ENCODE peak calls at places on chromosomes 1 and 21, in eight cellular contexts. C, T, V, Z, Y, D, H and A are unnamed samples.

GRCh38 chr1:160370561-160371345 is 3.9 kb downstream of the NHLH1 start:
- DNase-seq in C (no peak), T (no peak), V (no peak), Z (peak; percentile 77), Y (no peak), D (no peak), H (no peak), A (no peak)

GRCh38 chr1:201602413-201603265 is 63.7 kb downstream of the NAV1 start:
- DNase-seq in C (peak; percentile 83), T (no peak), V (peak; percentile 42), Z (no peak), Y (no peak), D (peak; percentile 80), H (peak; percentile 97), A (no peak)

GRCh38 chr1:159946242-159947187 is 1.1 kb upstream of the IGSF9 start:
- DNase-seq in C (no peak), T (no peak), V (no peak), Z (peak; percentile 80), Y (no peak), D (no peak), H (no peak), A (no peak)

GRCh38 chr21:39321424-39321823 is 8.0 kb upstream of the BRWD1 start:
- DNase-seq in C (no peak), T (no peak), V (no peak), Z (no peak), Y (peak; percentile 69), D (peak; percentile 14), H (no peak), A (no peak)

GRCh38 chr1:168466703-168467081 is 77.1 kb downstream of the XCL2 start:
- DNase-seq in C (no peak), T (no peak), V (no peak), Z (no peak), Y (no peak), D (no peak), H (no peak), A (no peak)

GRCh38 chr1:202291961-202292712 is 49.6 kb downstream of the UBE2T start:
- DNase-seq in C (peak; percentile 91), T (no peak), V (peak; percentile 55), Z (no peak), Y (no peak), D (peak; percentile 57), H (peak; percentile 92), A (peak; percentile 66)

GRCh38 chr1:109500886-109501285 is 7.0 kb downstream of the CYB561D1 start:
- DNase-seq in C (no peak), T (no peak), V (no peak), Z (no peak), Y (no peak), D (no peak), H (no peak), A (no peak)

GRCh38 chr1:59045636-59046035 is 251.3 kb upstream of the FGGY start:
- DNase-seq in C (no peak), T (no peak), V (no peak), Z (no peak), Y (no peak), D (no peak), H (no peak), A (no peak)

GRCh38 chr1:197481101-197481500 is 213.0 kb downstream of the CRB1 start:
- DNase-seq in C (no peak), T (peak; percentile 7), V (no peak), Z (no peak), Y (no peak), D (no peak), H (no peak), A (no peak)

GRCh38 chr21:46122758-46123683 is 25.1 kb downstream of the COL6A2 start:
- DNase-seq in C (no peak), T (no peak), V (no peak), Z (peak; percentile 80), Y (peak; percentile 38), D (no peak), H (peak; percentile 0), A (no peak)

GRCh38 chr1:2451744-2452582 is 24.1 kb upstream of the PLCH2 start:
- DNase-seq in C (peak; percentile 24), T (no peak), V (peak; percentile 75), Z (no peak), Y (no peak), D (peak; percentile 82), H (peak; percentile 84), A (no peak)

GRCh38 chr21:44090332-44090731 is 16.9 kb upstream of the PWP2 start:
- DNase-seq in C (no peak), T (peak; percentile 90), V (no peak), Z (peak; percentile 78), Y (no peak), D (no peak), H (no peak), A (no peak)

GRCh38 chr1:204340137-204340536 is 19.6 kb downstream of the PLEKHA6 start:
- DNase-seq in C (no peak), T (no peak), V (no peak), Z (no peak), Y (no peak), D (no peak), H (no peak), A (no peak)

GRCh38 chr1:161993576-161993975 is 30.1 kb downstream of the OLFML2B start:
- DNase-seq in C (no peak), T (no peak), V (no peak), Z (peak; percentile 63), Y (no peak), D (no peak), H (no peak), A (no peak)

GRCh38 chr1:173122344-173122880 is 71.7 kb upstream of the TNFSF18 start:
- DNase-seq in C (no peak), T (no peak), V (peak; percentile 78), Z (no peak), Y (no peak), D (no peak), H (no peak), A (no peak)

GRCh38 chr1:2373551-2374259 is 17.6 kb downstream of the MORN1 start:
- DNase-seq in C (no peak), T (no peak), V (no peak), Z (peak; percentile 76), Y (no peak), D (no peak), H (no peak), A (no peak)

DNA sequence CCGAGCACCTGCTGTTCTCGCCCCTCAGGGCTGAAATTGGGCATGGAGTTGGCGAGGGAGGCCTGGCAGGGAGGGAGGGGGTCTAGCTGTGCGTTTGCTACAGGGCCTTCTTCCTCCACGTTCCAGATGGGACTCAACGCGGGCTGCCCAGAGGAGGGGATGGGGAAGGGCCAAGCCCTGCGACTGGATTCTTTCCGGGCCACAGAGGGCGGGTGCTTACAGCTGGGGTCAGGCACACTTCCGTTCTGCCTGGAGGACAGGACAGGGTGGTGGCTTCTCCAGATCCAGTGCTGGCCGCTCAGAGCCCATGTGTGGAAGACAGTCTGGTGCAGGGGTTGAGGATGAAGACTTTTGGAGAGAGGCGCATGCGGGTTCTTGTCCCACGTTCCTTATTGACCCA is 90.0 kb downstream of the EDEM3 start:
- DNase-seq in C (no peak), T (no peak), V (no peak), Z (no peak), Y (no peak), D (no peak), H (no peak), A (no peak)
- H3K4me3 ChIP-seq in C (no peak overlapping the region), T (no peak overlapping the region), V (no peak overlapping the region), Z (no peak overlapping the region), Y (peak overlapping the region; percentile 61), D (no peak overlapping the region), H (no peak overlapping the region), A (peak overlapping the region; percentile 42)

GRCh38 chr1:228308085-228308601 is 98.5 kb downstream of the TRIM11 start:
- DNase-seq in C (no peak), T (no peak), V (no peak), Z (peak; percentile 80), Y (peak; percentile 31), D (no peak), H (no peak), A (no peak)
- H3K4me3 ChIP-seq in C (no peak overlapping the region), T (no peak overlapping the region), V (no peak overlapping the region), Z (no peak overlapping the region), Y (no peak overlapping the region), D (no peak overlapping the region), H (no peak overlapping the region), A (no peak overlapping the region)

GRCh38 chr1:148315081-148315811 is 163.2 kb upstream of the NBPF11 start:
- DNase-seq in C (peak; percentile 56), T (no peak), V (no peak), Z (no peak), Y (no peak), D (no peak), H (peak; percentile 72), A (no peak)

GRCh38 chr1:148318900-148319242 is 164.2 kb downstream of the PPIAL4G start:
- DNase-seq in C (no peak), T (no peak), V (no peak), Z (no peak), Y (no peak), D (no peak), H (no peak), A (no peak)

GRCh38 chr1:148318123-148318899 is 164.8 kb downstream of the PPIAL4G start:
- DNase-seq in C (peak; percentile 64), T (no peak), V (no peak), Z (no peak), Y (no peak), D (no peak), H (no peak), A (no peak)

GRCh38 chr1:148317288-148317985 is 165.4 kb upstream of the NBPF11 start:
- DNase-seq in C (peak; percentile 35), T (no peak), V (no peak), Z (no peak), Y (no peak), D (no peak), H (no peak), A (no peak)
- H3K4me3 ChIP-seq in C (no peak overlapping the region), T (no peak overlapping the region), V (no peak overlapping the region), Z (no peak overlapping the region), Y (peak overlapping the region; percentile 43), D (no peak overlapping the region), H (no peak overlapping the region), A (no peak overlapping the region)

GRCh38 chr1:156238248-156238647 is 3.7 kb upstream of the BGLAP start:
- DNase-seq in C (no peak), T (no peak), V (no peak), Z (no peak), Y (no peak), D (no peak), H (no peak), A (no peak)

GRCh38 chr1:156241926-156242325 is at the start of gene BGLAP:
- DNase-seq in C (no peak), T (no peak), V (no peak), Z (no peak), Y (no peak), D (no peak), H (no peak), A (no peak)

GRCh38 chr1:156242738-156243137 is 754 bp downstream of the BGLAP start:
- DNase-seq in C (no peak), T (no peak), V (no peak), Z (no peak), Y (no peak), D (no peak), H (no peak), A (no peak)

GRCh38 chr1:156244126-156244525 is 2.1 kb downstream of the BGLAP start:
- DNase-seq in C (no peak), T (no peak), V (no peak), Z (no peak), Y (no peak), D (no peak), H (no peak), A (no peak)

DNA sequence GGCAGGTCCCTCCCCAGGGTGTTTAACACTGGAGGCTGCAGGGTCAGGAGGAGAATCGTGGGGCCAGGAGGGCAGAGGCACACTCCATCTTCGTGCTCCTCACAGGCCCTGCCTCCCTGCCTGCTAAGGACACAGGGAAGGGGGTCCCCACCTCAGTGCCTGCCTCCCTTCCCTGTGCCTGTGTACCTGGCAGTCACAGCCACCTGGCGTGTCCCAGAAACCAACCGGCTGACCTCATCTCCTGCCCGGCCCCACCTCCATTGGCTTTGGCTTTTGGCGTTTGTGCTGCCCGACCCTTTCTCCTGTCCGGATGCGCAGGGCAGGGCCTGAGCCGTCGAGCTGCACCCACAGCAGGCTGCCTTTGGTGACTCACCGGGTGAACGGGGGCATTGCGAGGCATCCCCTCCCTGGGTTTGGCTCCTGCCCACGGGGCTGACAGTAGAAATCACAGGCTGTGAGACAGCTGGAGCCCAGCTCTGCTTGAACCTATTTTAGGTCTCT is 623 bp upstream of the BGLAP start:
- DNase-seq in C (peak; percentile 42), T (no peak), V (no peak), Z (no peak), Y (no peak), D (no peak), H (peak; percentile 98), A (no peak)
- H3K4me3 ChIP-seq in C (no peak overlapping the region), T (no peak overlapping the region), V (no peak overlapping the region), Z (no peak overlapping the region), Y (no peak overlapping the region), D (no peak overlapping the region), H (no peak overlapping the region), A (no peak overlapping the region)